ENCODE peak calls at places on chromosome 18, in ten cellular contexts. T, E, Q, Z, R, X, V, N, H and C are unnamed samples.

GRCh38 chr18:43869451-43870008 is 592.2 kb upstream of the SYT4 start:
- DNase-seq in H (no peak), Q (peak), T (no peak), N (no peak), X (no peak), R (no peak), V (no peak), Z (no peak), E (peak), C (no peak)

GRCh38 chr18:25621682-25622081 is 269.7 kb upstream of the ZNF521 start:
- DNase-seq in Z (no peak), N (no peak), H (no peak), V (no peak), R (no peak), T (no peak), Q (no peak), E (no peak), X (no peak), C (no peak)

GRCh38 chr18:73004260-73004659 is 136.5 kb upstream of the NETO1 start:
- DNase-seq in E (no peak), Q (no peak), H (no peak), R (no peak), V (no peak), Z (no peak), X (no peak), N (no peak), T (no peak), C (no peak)

GRCh38 chr18:35851286-35851967 is 121.1 kb upstream of the RMP24 start:
- DNase-seq in X (no peak), Q (no peak), R (no peak), V (no peak), T (no peak), Z (no peak), H (no peak), N (peak), E (no peak), C (no peak)

GRCh38 chr18:10455726-10456453 is 1.5 kb downstream of the APCDD1 start:
- DNase-seq in T (no peak), H (no peak), Z (no peak), N (no peak), E (no peak), R (no peak), X (no peak), Q (no peak), V (no peak), C (no peak)

GRCh38 chr18:27315001-27315400 is 129.9 kb upstream of the CHST9 start:
- DNase-seq in X (no peak), N (no peak), V (no peak), T (no peak), H (no peak), R (no peak), Z (no peak), E (no peak), Q (peak), C (no peak)

GRCh38 chr18:58045265-58046086 is 1.4 kb downstream of the NEDD4L start:
- DNase-seq in V (peak), T (peak), Z (peak), Q (peak), H (no peak), E (peak), R (peak), N (peak), X (no peak), C (peak)

GRCh38 chr18:57819119-57819518 is 16.0 kb upstream of the ATP8B1 start:
- DNase-seq in Q (no peak), Z (no peak), R (no peak), H (no peak), T (no peak), V (no peak), E (no peak), X (no peak), N (no peak), C (no peak)

GRCh38 chr18:22467760-22468553 is 50.2 kb upstream of the CTAGE1 start:
- DNase-seq in E (peak), R (no peak), H (no peak), X (no peak), Q (peak), Z (no peak), V (no peak), T (no peak), N (no peak), C (no peak)

GRCh38 chr18:22490429-22490846 is 72.7 kb upstream of the CTAGE1 start:
- DNase-seq in Z (no peak), H (no peak), T (no peak), V (no peak), X (no peak), N (no peak), Q (no peak), E (no peak), R (no peak), C (no peak)

GRCh38 chr18:24429188-24429587 is 2.7 kb downstream of the IMPACT start:
- DNase-seq in E (no peak), H (no peak), Q (no peak), T (no peak), X (no peak), R (no peak), Z (no peak), N (no peak), V (no peak), C (no peak)

GRCh38 chr18:50729986-50730385 is 89.8 kb downstream of the MRO start:
- DNase-seq in Z (no peak), X (no peak), Q (no peak), R (no peak), N (no peak), T (no peak), V (no peak), H (no peak), E (no peak), C (no peak)

GRCh38 chr18:46555213-46555612 is 101.8 kb downstream of the LOXHD1 start:
- DNase-seq in R (no peak), N (no peak), Z (no peak), V (peak), X (no peak), H (peak), T (no peak), E (no peak), Q (no peak), C (no peak)